ENCODE peak calls at places on chromosomes 6 and 20, in five cellular contexts. Y is HCT116, J is HepG2, D is K562, W is GM12878. T is an unnamed sample.

GRCh38 chr6:166058064-166058739 is 109.4 kb downstream of the TBXT start:
- DNase-seq in D (no peak), J (no peak), Y (no peak), W (no peak), T (no peak)

GRCh38 chr20:3818155-3819151 is 1.9 kb upstream of the AP5S1 start:
- DNase-seq in D (peak; percentile 54), J (peak; percentile 95), Y (peak; percentile 71), W (no peak), T (no peak)

GRCh38 chr6:107264357-107264831 is 149.1 kb upstream of the BEND3 start:
- DNase-seq in J (peak; percentile 91), D (no peak), W (no peak), Y (no peak), T (no peak)

GRCh38 chr20:50380697-50381040 is 129.5 kb upstream of the PTPN1 start:
- DNase-seq in Y (no peak), J (peak; percentile 54), D (no peak), W (no peak), T (no peak)

GRCh38 chr6:136792066-136792944 is at the start of gene MAP3K5:
- DNase-seq in D (peak; percentile 85), W (no peak), J (peak; percentile 33), Y (peak; percentile 77), T (peak; percentile 20)

GRCh38 chr6:87742106-87742505 is 40.1 kb upstream of the AKIRIN2 start:
- DNase-seq in Y (no peak), D (no peak), J (no peak), W (no peak), T (no peak)

GRCh38 chr20:63617876-63618265 is 9.0 kb downstream of the GMEB2 start:
- DNase-seq in D (no peak), W (no peak), Y (no peak), J (no peak), T (no peak)

GRCh38 chr6:52512199-52512598 is 64.7 kb downstream of the TRAM2 start:
- DNase-seq in W (no peak), Y (peak; percentile 10), J (no peak), D (peak; percentile 47), T (no peak)

GRCh38 chr20:6588296-6588695 is 179.2 kb upstream of the BMP2 start:
- DNase-seq in D (no peak), Y (no peak), J (no peak), W (no peak), T (no peak)

GRCh38 chr6:15527838-15528617 is 134.8 kb downstream of the DTNBP1 start:
- DNase-seq in D (no peak), J (no peak), W (no peak), Y (no peak), T (no peak)

GRCh38 chr20:8132632-8133587 is 844 bp downstream of the PLCB1 start:
- DNase-seq in J (no peak), Y (no peak), D (no peak), W (no peak), T (no peak)

GRCh38 chr6:6915813-6916547 is 191.8 kb upstream of the RREB1 start:
- DNase-seq in Y (no peak), W (no peak), J (no peak), D (no peak), T (no peak)

DNA sequence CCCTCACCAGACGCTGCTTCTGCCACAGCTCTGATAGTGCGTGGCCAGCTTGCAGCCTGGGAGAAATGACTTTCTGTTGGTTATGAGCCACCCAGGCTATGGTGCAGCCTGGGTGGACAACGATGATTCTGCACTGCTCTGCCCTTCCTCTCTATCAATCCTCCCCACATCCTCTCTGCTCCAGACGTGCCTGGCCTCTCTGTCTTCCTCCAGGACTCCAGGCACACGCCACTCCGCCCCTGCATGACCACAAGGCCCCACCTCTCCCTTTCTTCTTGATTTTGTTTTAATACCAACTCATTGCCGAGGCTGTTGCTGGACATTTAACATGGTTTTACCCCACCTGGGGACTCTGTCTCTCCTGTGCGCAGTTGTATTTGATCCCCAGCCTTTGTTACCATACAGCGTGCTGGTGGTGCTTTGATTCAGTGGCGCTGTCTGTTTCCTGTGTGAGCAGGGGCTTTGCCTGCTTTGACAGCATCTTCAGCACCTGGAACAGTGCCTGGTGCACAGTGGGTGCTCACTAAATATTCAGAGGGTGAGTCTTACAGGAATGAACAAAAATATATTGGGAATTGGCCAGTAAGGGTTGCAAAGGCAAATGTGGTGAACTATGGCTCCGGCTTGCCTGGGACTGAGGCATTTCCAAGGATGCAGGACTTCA is 280.9 kb downstream of the CDH26 start:
- DNase-seq in J (no peak), Y (no peak), D (no peak), W (no peak), T (no peak)
- H3K4me1 ChIP-seq in J (no peaks in the 10 kb centered on the region), Y (no peaks in the 10 kb centered on the region), D (no peaks in the 10 kb centered on the region), W (no peaks in the 10 kb centered on the region), T (no peaks in the 10 kb centered on the region)

GRCh38 chr20:11452326-11452725 is 465.4 kb upstream of the BTBD3 start:
- DNase-seq in Y (no peak), W (no peak), J (no peak), D (no peak), T (no peak)

GRCh38 chr20:11453430-11453829 is 464.3 kb upstream of the BTBD3 start:
- DNase-seq in Y (no peak), W (no peak), J (no peak), D (no peak), T (no peak)

GRCh38 chr20:11448554-11448953 is 469.1 kb upstream of the BTBD3 start:
- DNase-seq in W (no peak), D (no peak), J (no peak), Y (no peak), T (no peak)

GRCh38 chr20:11454966-11455799 is 462.5 kb upstream of the BTBD3 start:
- DNase-seq in W (no peak), Y (peak; percentile 90), J (no peak), D (no peak), T (no peak)

GRCh38 chr20:11451793-11452291 is 465.9 kb upstream of the BTBD3 start:
- DNase-seq in W (no peak), D (no peak), J (no peak), Y (peak; percentile 26), T (no peak)
- TF ChIP-seq ZNF274 in W (no peak), D (no peak), J (no peak), Y (no peak), T (no peak)

GRCh38 chr6:161405418-161405817 is 131.6 kb upstream of the AGPAT4 start:
- DNase-seq in J (no peak), Y (no peak), D (no peak), W (no peak), T (no peak)

GRCh38 chr6:161403717-161404116 is 129.9 kb upstream of the AGPAT4 start:
- DNase-seq in Y (no peak), D (no peak), J (no peak), W (no peak), T (no peak)

GRCh38 chr6:161401910-161402309 is 128.0 kb upstream of the AGPAT4 start:
- DNase-seq in W (no peak), Y (no peak), J (no peak), D (peak; percentile 54), T (no peak)

GRCh38 chr6:161396539-161396938 is 122.7 kb upstream of the AGPAT4 start:
- DNase-seq in Y (no peak), D (no peak), W (no peak), J (no peak), T (no peak)

DNA sequence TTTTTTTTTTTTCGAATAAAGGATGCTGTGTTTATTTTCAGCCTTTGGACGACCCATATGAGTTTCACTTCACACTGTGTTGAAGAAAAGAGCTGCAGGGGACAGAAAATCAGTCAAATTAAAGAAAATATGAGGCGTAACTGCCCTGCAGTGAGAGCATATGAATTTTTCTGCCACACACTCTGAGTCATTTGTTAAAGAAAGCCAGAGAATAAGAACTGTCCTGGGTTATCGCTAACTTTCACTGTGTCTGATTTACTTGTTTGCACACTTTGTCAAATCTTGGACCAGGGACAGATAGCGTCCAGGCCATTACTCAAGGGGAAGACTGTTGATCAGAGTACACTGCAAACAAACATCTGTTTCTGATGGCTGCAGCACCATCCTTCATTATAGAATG is 126.8 kb upstream of the AGPAT4 start:
- DNase-seq in Y (no peak), J (no peak), D (no peak), W (no peak), T (no peak)
- H3K4me1 ChIP-seq in Y (no peaks in the 10 kb centered on the region), J (no peaks in the 10 kb centered on the region), D (no peaks in the 10 kb centered on the region), W (no peaks in the 10 kb centered on the region), T (no peaks in the 10 kb centered on the region)

GRCh38 chr6:13528777-13529343 is 41.5 kb upstream of the GFOD1 start:
- DNase-seq in W (no peak), D (no peak), J (no peak), Y (no peak), T (no peak)

GRCh38 chr6:13526718-13527668 is 39.6 kb upstream of the GFOD1 start:
- DNase-seq in D (no peak), J (no peak), W (peak; percentile 69), Y (no peak), T (no peak)

GRCh38 chr6:13527669-13528051 is 40.3 kb upstream of the GFOD1 start:
- DNase-seq in D (no peak), J (no peak), Y (no peak), W (no peak), T (no peak)

GRCh38 chr6:13526339-13526717 is 38.9 kb upstream of the GFOD1 start:
- DNase-seq in W (no peak), J (no peak), D (no peak), Y (no peak), T (no peak)

GRCh38 chr6:13528232-13528631 is 40.8 kb upstream of the GFOD1 start:
- DNase-seq in J (no peak), Y (no peak), W (no peak), D (no peak), T (no peak)
- TF ChIP-seq ZNF274 in J (no peak), Y (no peak), W (no peak), D (no peak), T (no peak)

GRCh38 chr6:102631921-102632320 is 1238.4 kb downstream of the GRIK2 start:
- DNase-seq in W (no peak), D (no peak), Y (no peak), J (no peak), T (no peak)
- H3K4me1 ChIP-seq in W (no peaks in the 10 kb centered on the region), D (no peaks in the 10 kb centered on the region), Y (no peaks in the 10 kb centered on the region), J (no peaks in the 10 kb centered on the region), T (no peaks in the 10 kb centered on the region)

DNA sequence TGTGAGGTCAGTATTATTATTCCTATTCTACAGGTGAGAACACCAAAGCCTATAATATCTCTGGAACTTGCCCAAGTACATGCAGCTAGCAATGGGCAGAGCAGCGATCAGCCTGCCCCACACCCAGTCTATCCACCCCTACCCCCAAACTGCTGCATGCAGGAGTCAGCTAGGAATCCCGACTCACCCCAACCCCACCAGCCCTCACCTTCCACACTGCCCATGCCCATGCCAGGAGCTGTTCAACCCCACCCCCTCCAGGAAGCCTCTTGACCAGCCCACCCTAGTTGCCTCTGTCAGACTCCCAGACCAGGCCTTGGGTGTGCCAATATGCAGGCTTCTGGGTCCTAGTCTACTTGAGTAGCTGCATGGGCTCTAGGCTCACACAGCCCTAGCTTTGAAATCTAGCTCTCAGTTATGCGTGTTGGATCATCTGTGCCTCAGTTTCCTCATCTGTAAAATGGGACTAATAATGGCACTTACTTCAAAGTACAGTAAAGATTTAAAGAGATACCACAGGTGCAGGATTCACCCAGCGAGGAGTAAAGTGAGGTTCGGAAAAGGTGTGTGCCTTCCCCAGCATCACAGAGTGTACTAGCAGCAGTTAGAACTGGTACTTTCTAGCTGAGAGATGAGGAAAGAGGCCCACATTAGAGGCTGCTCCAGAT is 173.2 kb downstream of the VEGFA start:
- DNase-seq in Y (no peak), D (no peak), W (no peak), J (no peak), T (no peak)
- TF ChIP-seq ZNF274 in Y (no peak), D (no peak), W (no peak), J (no peak), T (no peak)

GRCh38 chr6:108654465-108655106 is 93.9 kb downstream of the FOXO3 start:
- DNase-seq in W (no peak), Y (no peak), D (no peak), J (no peak), T (no peak)
- H3K4me1 ChIP-seq in W (no peaks in the 10 kb centered on the region), Y (no peaks in the 10 kb centered on the region), D (no peaks in the 10 kb centered on the region), J (peaks cover 50% of the 10 kb centered on the region), T (peaks cover 2% of the 10 kb centered on the region)